ENCODE peak calls at places on chromosomes 3 and 15, in seven cellular contexts. I, K, M, W, U, N and S are unnamed samples. For H3K36me3, the result is how much of the 10 kb centered on the place peaks cover.

GRCh38 chr3:126348308-126348920 is 8.8 kb downstream of the KLF15 start:
- DNase-seq in I (no peak), K (peak), M (no peak), W (no peak), U (no peak), N (no peak), S (no peak)

GRCh38 chr3:23372296-23372695 is 169.2 kb downstream of the UBE2E2 start:
- DNase-seq in I (no peak), K (no peak), M (no peak), W (no peak), U (no peak), N (no peak), S (no peak)

GRCh38 chr15:62495670-62496328 is 330.7 kb upstream of the C2CD4B start:
- DNase-seq in I (no peak), K (peak), M (peak), W (no peak), U (peak), N (peak), S (no peak)

GRCh38 chr3:22609139-22609538 is 594.0 kb upstream of the UBE2E2 start:
- DNase-seq in I (no peak), K (no peak), M (no peak), W (no peak), U (no peak), N (no peak), S (no peak)

GRCh38 chr15:51156957-51157356 is 62.3 kb upstream of the TNFAIP8L3 start:
- DNase-seq in I (no peak), K (no peak), M (no peak), W (no peak), U (no peak), N (no peak), S (no peak)

GRCh38 chr15:39461536-39462140 is 119.2 kb upstream of the THBS1 start:
- DNase-seq in I (no peak), K (peak), M (peak), W (peak), U (peak), N (no peak), S (no peak)

GRCh38 chr15:76337739-76338554 is 1.4 kb downstream of the ISL2 start:
- DNase-seq in I (peak), K (no peak), M (no peak), W (no peak), U (no peak), N (no peak), S (no peak)

GRCh38 chr3:52090131-52090548 is 33.8 kb upstream of the DUSP7 start:
- DNase-seq in I (no peak), K (peak), M (no peak), W (no peak), U (no peak), N (peak), S (no peak)

GRCh38 chr3:97882975-97883598 is 61.3 kb downstream of the CRYBG3 start:
- DNase-seq in I (no peak), K (no peak), M (no peak), W (no peak), U (no peak), N (peak), S (no peak)

GRCh38 chr3:149967067-149967685 is 3.5 kb downstream of the PFN2 start:
- DNase-seq in I (peak), K (no peak), M (no peak), W (no peak), U (no peak), N (peak), S (no peak)

GRCh38 chr3:172312006-172312405 is 136.2 kb downstream of the GHSR start:
- DNase-seq in I (no peak), K (no peak), M (no peak), W (no peak), U (no peak), N (no peak), S (no peak)

GRCh38 chr3:172309059-172309458 is 139.2 kb downstream of the GHSR start:
- DNase-seq in I (no peak), K (no peak), M (no peak), W (no peak), U (no peak), N (no peak), S (no peak)

GRCh38 chr3:172310361-172310760 is 137.9 kb downstream of the GHSR start:
- DNase-seq in I (no peak), K (no peak), M (no peak), W (no peak), U (no peak), N (no peak), S (no peak)

GRCh38 chr3:172311217-172311616 is 137.0 kb downstream of the GHSR start:
- DNase-seq in I (no peak), K (no peak), M (no peak), W (no peak), U (no peak), N (no peak), S (no peak)

GRCh38 chr3:172309741-172310140 is 138.5 kb downstream of the GHSR start:
- DNase-seq in I (no peak), K (no peak), M (no peak), W (no peak), U (no peak), N (no peak), S (no peak)
- H3K36me3 ChIP-seq in I (under half), K (under half), M (half or more), W (under half), U (under half), N (under half), S (half or more)

GRCh38 chr15:85627245-85627935 is 167.3 kb downstream of the KLHL25 start:
- DNase-seq in I (no peak), K (no peak), M (no peak), W (no peak), U (no peak), N (no peak), S (no peak)

GRCh38 chr15:85633859-85634258 is 160.9 kb downstream of the KLHL25 start:
- DNase-seq in I (no peak), K (no peak), M (no peak), W (no peak), U (no peak), N (no peak), S (no peak)

GRCh38 chr15:85636351-85636750 is 158.4 kb downstream of the KLHL25 start:
- DNase-seq in I (no peak), K (no peak), M (no peak), W (no peak), U (no peak), N (no peak), S (no peak)

GRCh38 chr15:85632014-85632413 is 162.7 kb downstream of the KLHL25 start:
- DNase-seq in I (no peak), K (no peak), M (no peak), W (no peak), U (no peak), N (no peak), S (no peak)
- H3K36me3 ChIP-seq in I (under half), K (under half), M (under half), W (under half), U (under half), N (under half), S (under half)

DNA sequence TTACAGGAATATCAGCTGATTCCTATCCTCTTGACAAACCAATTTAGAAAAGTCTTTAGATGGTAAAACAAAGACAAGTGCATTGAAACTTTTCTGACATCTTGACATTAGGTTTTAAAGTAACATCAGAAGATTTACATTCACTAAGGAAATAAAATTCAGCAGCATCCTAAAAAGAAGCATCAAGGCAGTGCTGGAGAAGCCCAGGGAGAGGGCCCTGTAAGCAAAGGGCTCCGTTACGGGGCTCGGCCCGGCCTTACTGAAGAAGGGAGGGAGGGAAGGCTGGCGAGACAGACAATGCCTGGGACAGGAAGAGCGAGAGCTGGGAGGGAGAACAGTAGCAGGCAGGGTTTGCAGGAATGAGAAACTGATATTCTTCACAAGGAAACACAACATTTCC is 39.3 kb downstream of the RUBCN start:
- DNase-seq in I (no peak), K (no peak), M (no peak), W (no peak), U (no peak), N (no peak), S (no peak)
- H3K36me3 ChIP-seq in I (half or more), K (half or more), M (half or more), W (under half), U (half or more), N (under half), S (half or more)

GRCh38 chr3:45967724-45968123 is 24.5 kb downstream of the CXCR6 start:
- DNase-seq in I (no peak), K (no peak), M (no peak), W (no peak), U (peak), N (no peak), S (no peak)

GRCh38 chr3:45968149-45968548 is 24.9 kb downstream of the CXCR6 start:
- DNase-seq in I (no peak), K (no peak), M (no peak), W (no peak), U (no peak), N (no peak), S (no peak)

GRCh38 chr3:45965281-45966052 is 22.2 kb downstream of the CXCR6 start:
- DNase-seq in I (peak), K (no peak), M (no peak), W (no peak), U (no peak), N (no peak), S (no peak)

GRCh38 chr3:45966969-45967640 is 23.8 kb downstream of the CXCR6 start:
- DNase-seq in I (no peak), K (no peak), M (no peak), W (no peak), U (no peak), N (no peak), S (no peak)

GRCh38 chr3:45966371-45966780 is 23.1 kb downstream of the CXCR6 start:
- DNase-seq in I (no peak), K (no peak), M (peak), W (no peak), U (no peak), N (no peak), S (no peak)
- H3K36me3 ChIP-seq in I (half or more), K (half or more), M (half or more), W (under half), U (half or more), N (half or more), S (half or more)

GRCh38 chr3:9932535-9932842 is 1.1 kb upstream of the CRELD1 start:
- DNase-seq in I (no peak), K (no peak), M (no peak), W (no peak), U (no peak), N (no peak), S (no peak)

GRCh38 chr3:9930804-9931418 is 2.7 kb upstream of the CRELD1 start:
- DNase-seq in I (no peak), K (no peak), M (no peak), W (no peak), U (no peak), N (no peak), S (no peak)

GRCh38 chr3:9933561-9934234 is at the start of gene CRELD1:
- DNase-seq in I (peak), K (peak), M (peak), W (peak), U (peak), N (peak), S (peak)

GRCh38 chr3:9932843-9933560 is 632 bp upstream of the CRELD1 start:
- DNase-seq in I (peak), K (peak), M (peak), W (peak), U (peak), N (peak), S (peak)

GRCh38 chr3:9928158-9928557 is 5.5 kb upstream of the CRELD1 start:
- DNase-seq in I (no peak), K (no peak), M (no peak), W (no peak), U (no peak), N (no peak), S (no peak)
- H3K36me3 ChIP-seq in I (under half), K (under half), M (half or more), W (under half), U (half or more), N (under half), S (under half)

GRCh38 chr3:160417311-160417710 is 17.9 kb downstream of the SMC4 start:
- DNase-seq in I (no peak), K (no peak), M (no peak), W (no peak), U (no peak), N (no peak), S (no peak)
- H3K36me3 ChIP-seq in I (half or more), K (under half), M (half or more), W (under half), U (half or more), N (under half), S (half or more)